ENCODE peak calls at places on chromosomes 4 and X, in four cellular contexts. F is K562, D is HepG2, H is GM12878. P is an unnamed sample.

GRCh38 chr4:7582313-7583096 is 147.8 kb upstream of the PSAPL1 start:
- DNase-seq in D (no peak), H (no peak), F (peak), P (no peak)

GRCh38 chrX:152445926-152446325 is 5.2 kb downstream of the GABRA3 start:
- DNase-seq in F (no peak), H (no peak), D (no peak), P (no peak)

GRCh38 chr4:105145913-105146285 is 777 bp upstream of the TET2 start:
- DNase-seq in H (no peak), F (no peak), D (no peak), P (no peak)

GRCh38 chrX:124349054-124349453 is 2.7 kb downstream of the SH2D1A start:
- DNase-seq in H (no peak), D (no peak), F (no peak), P (no peak)

GRCh38 chrX:149074429-149074828 is 430.7 kb downstream of the IDS start:
- DNase-seq in F (no peak), H (peak), D (no peak), P (no peak)

GRCh38 chr4:103098331-103098730 is 1.3 kb downstream of the BDH2 start:
- DNase-seq in D (no peak), F (no peak), H (no peak), P (no peak)

GRCh38 chr4:183444953-183445543 is 612 bp downstream of the CDKN2AIP start:
- DNase-seq in H (no peak), D (no peak), F (no peak), P (no peak)

GRCh38 chr4:101400096-101400495 is 52.8 kb upstream of the PPP3CA start:
- DNase-seq in D (no peak), H (no peak), F (no peak), P (no peak)

GRCh38 chr4:184668511-184669114 is 19.1 kb downstream of the PRIMPOL start:
- DNase-seq in H (no peak), F (no peak), D (no peak), P (no peak)
- TF ChIP-seq CHD2 in H (no peak), F (no peak), D (no peak), P (no peak)

DNA sequence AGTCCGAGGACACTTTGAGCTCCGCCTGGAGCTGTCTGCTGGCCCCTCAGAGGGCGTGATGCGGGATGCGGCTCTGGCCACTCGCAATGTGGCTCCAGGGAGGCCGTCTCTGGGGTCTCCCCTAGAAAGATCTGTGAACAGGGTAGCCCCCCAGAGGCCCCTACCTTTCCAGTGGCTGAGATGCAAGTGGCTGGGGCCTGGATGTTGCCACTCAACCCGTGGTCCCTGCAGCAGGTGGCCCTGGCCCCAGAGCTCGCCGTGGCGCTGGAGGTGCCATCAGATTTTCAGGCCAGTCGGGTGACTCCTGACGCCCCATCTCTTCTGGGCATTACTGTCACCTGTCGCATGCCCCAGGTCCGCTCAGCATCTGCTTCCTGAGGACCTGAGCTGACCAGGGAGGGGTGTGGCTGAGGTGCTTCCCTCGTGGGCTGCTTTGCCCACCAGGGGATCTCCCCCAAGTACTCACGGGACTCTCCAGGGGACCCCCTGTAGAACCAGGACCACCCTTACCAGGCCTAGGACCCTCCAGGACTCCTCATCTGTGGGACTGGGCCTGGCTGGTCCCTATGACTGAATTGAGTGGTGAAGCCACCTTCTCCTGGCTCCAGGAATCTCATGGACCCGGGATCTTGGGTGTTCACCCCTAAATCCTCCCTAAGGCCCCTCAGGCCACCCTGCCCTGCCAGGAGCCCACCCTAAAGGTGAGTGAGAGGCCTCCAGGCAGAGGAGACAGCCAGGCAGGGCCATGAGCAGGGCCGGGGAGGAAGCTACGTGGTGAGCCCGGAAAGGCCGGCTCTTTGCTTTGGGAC is 102.3 kb upstream of the LRPAP1 start:
- DNase-seq in F (no peak), D (no peak), H (no peak), P (no peak)
- TF ChIP-seq RFX5 in F (no peak), D (no peak), H (no peak), P (no peak)

GRCh38 chr4:138609943-138610350 is 367.8 kb upstream of the SLC7A11 start:
- DNase-seq in F (no peak), D (no peak), H (no peak), P (no peak)

GRCh38 chr4:138611721-138612120 is 369.6 kb upstream of the SLC7A11 start:
- DNase-seq in D (no peak), H (no peak), F (no peak), P (no peak)

GRCh38 chr4:138614462-138615142 is 372.5 kb upstream of the SLC7A11 start:
- DNase-seq in H (no peak), F (no peak), D (no peak), P (no peak)

GRCh38 chr4:138612428-138612827 is 370.3 kb upstream of the SLC7A11 start:
- DNase-seq in H (no peak), F (no peak), D (no peak), P (no peak)

DNA sequence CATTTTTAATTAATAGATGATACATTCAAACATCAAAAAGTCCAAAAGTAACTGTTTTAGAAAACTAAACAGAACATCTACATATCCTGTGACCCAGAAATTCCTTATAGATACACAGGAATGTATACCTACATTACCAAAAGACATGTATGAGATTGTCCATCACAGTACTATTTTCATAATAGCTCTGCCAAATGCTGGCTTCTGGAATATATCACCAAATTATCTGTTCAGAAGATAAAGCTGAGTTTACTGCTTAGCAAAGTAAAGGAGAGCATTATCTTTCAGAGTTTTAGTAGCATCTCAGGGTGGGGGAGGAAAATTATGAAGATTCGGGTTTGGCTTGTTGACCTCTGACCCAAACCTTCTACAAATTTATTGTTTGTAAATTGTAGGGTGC is 368.9 kb upstream of the SLC7A11 start:
- DNase-seq in F (no peak), D (no peak), H (no peak), P (no peak)
- TF ChIP-seq MYC in F (no peak), D (no peak), H (no peak), P (no peak)

GRCh38 chrX:109822861-109823260 is 89.8 kb upstream of the ACSL4 start:
- DNase-seq in D (peak), H (no peak), F (no peak), P (no peak)

DNA sequence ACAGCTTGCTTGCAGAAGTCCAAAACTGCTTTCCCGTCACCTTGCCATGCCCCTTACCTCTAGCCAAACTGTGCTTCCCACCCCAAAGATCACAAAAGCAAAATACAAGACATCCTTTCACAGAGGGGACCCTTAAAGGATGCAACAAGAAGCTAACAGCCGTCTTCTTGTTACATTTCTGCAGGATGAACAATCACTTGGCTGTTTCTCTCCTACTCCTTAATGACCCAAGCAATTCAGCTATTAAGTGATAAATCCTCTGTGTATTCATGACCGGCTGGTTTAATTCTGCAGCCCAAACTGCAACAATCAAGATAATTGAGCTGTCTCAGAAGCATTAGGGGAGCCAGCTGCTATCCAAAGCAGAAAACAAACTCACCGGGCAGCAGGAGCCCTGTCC is 85.9 kb upstream of the ACSL4 start:
- DNase-seq in F (no peak), D (no peak), H (no peak), P (no peak)
- TF ChIP-seq CHD2 in F (no peak), D (no peak), H (no peak), P (no peak)

GRCh38 chr4:54929459-54929858 is 195.9 kb downstream of the KDR start:
- DNase-seq in F (no peak), H (no peak), D (no peak), P (no peak)
- TF ChIP-seq RFX5 in F (no peak), H (no peak), D (no peak), P (no peak)

P was measured in A549.